ENCODE peak calls at places on chromosomes 11 and 22, in five cellular contexts. O is T-helper 1 cell, M is Right ventricle myocardium superior, X is LoVo, D is EH. Y is an unnamed sample.

GRCh38 chr22:42635531-42635930 is 4.9 kb downstream of the ATP5MGL start:
- DNase-seq in O (no peak), M (peak; percentile 69), X (peak; percentile 90), D (peak; percentile 97), Y (no peak)

GRCh38 chr11:103609117-103610066 is 427.0 kb upstream of the DDI1 start:
- DNase-seq in O (no peak), M (no peak), X (peak; percentile 57), D (peak; percentile 97), Y (no peak)

GRCh38 chr11:69199583-69200295 is 44.0 kb downstream of the SMIM38 start:
- DNase-seq in O (no peak), M (no peak), X (no peak), D (no peak), Y (no peak)

GRCh38 chr22:23904855-23905254 is 10.7 kb downstream of the MIF start:
- DNase-seq in O (no peak), M (peak; percentile 69), X (no peak), D (no peak), Y (no peak)

GRCh38 chr11:119179983-119180382 is 5.3 kb upstream of the NHERF4 start:
- DNase-seq in O (no peak), M (no peak), X (no peak), D (no peak), Y (no peak)

GRCh38 chr11:67352546-67353316 is 615 bp downstream of the POLD4 start:
- DNase-seq in O (no peak), M (peak; percentile 73), X (no peak), D (peak; percentile 55), Y (no peak)

GRCh38 chr11:3162410-3163240 is 2.5 kb downstream of the OSBPL5 start:
- DNase-seq in O (no peak), M (peak; percentile 36), X (no peak), D (no peak), Y (no peak)

GRCh38 chr11:65565624-65566453 is 4.4 kb upstream of the ZNRD2 start:
- DNase-seq in O (no peak), M (no peak), X (no peak), D (peak; percentile 54), Y (peak; percentile 61)

GRCh38 chr11:69488543-69488940 is 7.1 kb downstream of the LINC01488 start:
- DNase-seq in O (no peak), M (peak; percentile 39), X (no peak), D (no peak), Y (no peak)

GRCh38 chr11:35192347-35192746 is 53.4 kb downstream of the CD44 start:
- DNase-seq in O (no peak), M (peak; percentile 71), X (no peak), D (peak; percentile 53), Y (no peak)

Y was measured in effector memory CD8-positive, alpha-beta T cell.